ENCODE peak calls at places on chromosomes 13 and 19, in six cellular contexts. D is breast epithelium, X is suprapubic skin, B is GM12891, F is uterus, V is right lobe of liver. R is an unnamed sample.

GRCh38 chr13:76715621-76716020 is 170.6 kb downstream of the KCTD12 start:
- DNase-seq in X (no peak), V (no peak), D (no peak), F (no peak), B (no peak), R (no peak)

GRCh38 chr13:79549355-79550106 is 68.6 kb downstream of the NDFIP2 start:
- DNase-seq in F (no peak), X (no peak), D (no peak), B (no peak), V (no peak), R (no peak)

GRCh38 chr19:10812902-10813404 is 23.1 kb downstream of the TMED1 start:
- DNase-seq in B (no peak), F (peak), V (no peak), X (no peak), D (no peak), R (peak)

GRCh38 chr19:2185734-2186070 is 22.0 kb downstream of the DOT1L start:
- DNase-seq in F (no peak), X (no peak), B (no peak), D (no peak), V (no peak), R (no peak)

GRCh38 chr19:49808762-49809154 is 4.3 kb downstream of the FUZ start:
- DNase-seq in X (peak), D (peak), F (peak), V (peak), B (peak), R (peak)

GRCh38 chr13:95553614-95554385 is 1.3 kb downstream of the CLDN10 start:
- DNase-seq in B (no peak), F (no peak), X (no peak), D (no peak), V (no peak), R (no peak)

GRCh38 chr19:10132848-10133350 is 13.2 kb upstream of the EIF3G start:
- DNase-seq in X (no peak), V (no peak), F (no peak), D (no peak), B (no peak), R (no peak)

GRCh38 chr13:32969516-32969941 is 46.7 kb upstream of the KL start:
- DNase-seq in D (no peak), F (no peak), X (no peak), B (no peak), V (no peak), R (no peak)

GRCh38 chr13:33235078-33235477 is 50.5 kb downstream of the STARD13 start:
- DNase-seq in V (no peak), B (no peak), X (no peak), F (no peak), D (no peak), R (no peak)

GRCh38 chr19:15616627-15617270 is 1.7 kb downstream of the CYP4F8 start:
- DNase-seq in D (no peak), B (no peak), V (no peak), X (no peak), F (no peak), R (no peak)

GRCh38 chr19:30640266-30640965 is 268.2 kb downstream of the ZNF536 start:
- DNase-seq in B (no peak), F (no peak), D (no peak), V (no peak), X (no peak), R (no peak)

GRCh38 chr19:29260477-29261317 is 47.7 kb upstream of the UQCRFS1 start:
- DNase-seq in D (no peak), V (no peak), X (no peak), B (no peak), F (no peak), R (peak)

GRCh38 chr13:37868691-37869505 is 674 bp downstream of the TRPC4 start:
- DNase-seq in D (no peak), F (no peak), X (no peak), B (no peak), V (no peak), R (no peak)

GRCh38 chr19:8446055-8446709 is 1.4 kb downstream of the HNRNPM start:
- DNase-seq in F (no peak), D (no peak), B (no peak), V (no peak), X (no peak), R (peak)

GRCh38 chr13:66689037-66689619 is 541.0 kb downstream of the PCDH9 start:
- DNase-seq in V (no peak), F (no peak), X (no peak), D (no peak), B (no peak), R (no peak)

GRCh38 chr19:50300051-50300450 is 29.1 kb downstream of the KCNC3 start:
- DNase-seq in V (no peak), B (no peak), F (no peak), X (no peak), D (no peak), R (no peak)

GRCh38 chr19:681029-681626 is 4.9 kb downstream of the FSTL3 start:
- DNase-seq in X (peak), D (no peak), F (no peak), B (peak), V (no peak), R (no peak)

GRCh38 chr19:43586346-43586745 is 9.6 kb downstream of the IRGQ start:
- DNase-seq in X (no peak), V (no peak), D (no peak), B (no peak), F (no peak), R (no peak)

GRCh38 chr19:1672769-1673644 is 20.6 kb upstream of the TCF3 start:
- DNase-seq in B (no peak), D (no peak), F (no peak), V (no peak), X (no peak), R (no peak)

GRCh38 chr13:28475916-28476725 is 18.8 kb downstream of the FLT1 start:
- DNase-seq in V (no peak), D (no peak), F (no peak), B (no peak), X (no peak), R (no peak)

GRCh38 chr19:55481148-55482127 is 3.5 kb upstream of the NAT14 start:
- DNase-seq in X (no peak), B (no peak), F (no peak), D (no peak), V (no peak), R (no peak)

GRCh38 chr13:31896427-31896826 is 135.1 kb upstream of the FRY start:
- DNase-seq in D (no peak), V (no peak), X (no peak), B (no peak), F (no peak), R (no peak)

GRCh38 chr19:13748169-13748884 is 16.0 kb upstream of the MRI1 start:
- DNase-seq in B (no peak), V (no peak), F (no peak), D (no peak), X (no peak), R (peak)

GRCh38 chr13:40430234-40430633 is 236.2 kb downstream of the FOXO1 start:
- DNase-seq in V (no peak), B (no peak), D (no peak), X (no peak), F (no peak), R (no peak)

GRCh38 chr13:100214886-100215285 is 126.0 kb downstream of the PCCA start:
- DNase-seq in X (no peak), B (no peak), D (no peak), F (no peak), V (no peak), R (no peak)

GRCh38 chr19:30227661-30228112 is 144.5 kb upstream of the ZNF536 start:
- DNase-seq in B (peak), V (peak), F (peak), D (no peak), X (no peak), R (peak)

GRCh38 chr13:31172535-31172934 is 10.8 kb upstream of the HSPH1 start:
- DNase-seq in D (no peak), F (no peak), B (no peak), X (no peak), V (no peak), R (no peak)

GRCh38 chr13:46663216-46663615 is 110.2 kb downstream of the LRCH1 start:
- DNase-seq in D (no peak), F (no peak), X (no peak), V (no peak), B (no peak), R (no peak)

GRCh38 chr13:23889598-23890224 is 511 bp upstream of the MIPEP start:
- DNase-seq in F (no peak), X (no peak), V (no peak), D (no peak), B (no peak), R (no peak)

GRCh38 chr13:83024226-83024625 is 858.0 kb downstream of the SLITRK1 start:
- DNase-seq in X (no peak), D (no peak), V (no peak), F (no peak), B (no peak), R (no peak)

GRCh38 chr19:8321760-8322637 is 703 bp downstream of the RPS28 start:
- DNase-seq in X (no peak), V (no peak), D (no peak), F (no peak), B (no peak), R (peak)

GRCh38 chr19:28636706-28637105 is 576.2 kb downstream of the UQCRFS1 start:
- DNase-seq in V (no peak), F (no peak), X (no peak), D (no peak), B (no peak), R (no peak)

DNA sequence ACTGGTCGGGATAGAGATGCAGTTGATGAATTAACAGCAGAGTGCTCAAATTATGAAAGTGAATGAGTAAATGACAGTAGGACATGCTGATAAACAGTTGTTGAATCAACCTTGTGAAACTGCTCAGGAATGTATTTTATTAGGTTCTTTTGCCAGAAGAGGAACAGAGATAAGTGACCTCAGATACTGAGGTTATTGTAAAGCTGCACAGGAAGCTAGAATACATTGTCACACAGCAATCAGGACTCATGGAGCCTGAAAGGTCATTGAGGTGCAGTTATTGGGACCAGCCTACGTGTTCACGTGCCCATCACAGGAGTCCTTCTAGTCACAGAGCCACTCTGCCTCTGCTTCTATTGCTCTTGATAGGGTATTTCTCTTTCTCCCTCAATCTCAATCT is 47.5 kb upstream of the MED4 start:
- DNase-seq in V (no peak), B (no peak), X (no peak), F (no peak), D (no peak), R (no peak)
- TF ChIP-seq POLR2A in V (no peak), B (no peak), X (no peak), F (no peak), D (no peak), R (no peak)

GRCh38 chr19:57477191-57478008 is at the start of gene ZNF772:
- DNase-seq in X (peak), B (peak), D (peak), F (peak), V (peak), R (peak)

GRCh38 chr19:57473646-57474045 is 3.7 kb downstream of the ZNF772 start:
- DNase-seq in F (no peak), B (no peak), V (no peak), D (no peak), X (no peak), R (peak)
- TF ChIP-seq POLR2A in F (no peak), B (no peak), V (no peak), D (no peak), X (no peak), R (no peak)

DNA sequence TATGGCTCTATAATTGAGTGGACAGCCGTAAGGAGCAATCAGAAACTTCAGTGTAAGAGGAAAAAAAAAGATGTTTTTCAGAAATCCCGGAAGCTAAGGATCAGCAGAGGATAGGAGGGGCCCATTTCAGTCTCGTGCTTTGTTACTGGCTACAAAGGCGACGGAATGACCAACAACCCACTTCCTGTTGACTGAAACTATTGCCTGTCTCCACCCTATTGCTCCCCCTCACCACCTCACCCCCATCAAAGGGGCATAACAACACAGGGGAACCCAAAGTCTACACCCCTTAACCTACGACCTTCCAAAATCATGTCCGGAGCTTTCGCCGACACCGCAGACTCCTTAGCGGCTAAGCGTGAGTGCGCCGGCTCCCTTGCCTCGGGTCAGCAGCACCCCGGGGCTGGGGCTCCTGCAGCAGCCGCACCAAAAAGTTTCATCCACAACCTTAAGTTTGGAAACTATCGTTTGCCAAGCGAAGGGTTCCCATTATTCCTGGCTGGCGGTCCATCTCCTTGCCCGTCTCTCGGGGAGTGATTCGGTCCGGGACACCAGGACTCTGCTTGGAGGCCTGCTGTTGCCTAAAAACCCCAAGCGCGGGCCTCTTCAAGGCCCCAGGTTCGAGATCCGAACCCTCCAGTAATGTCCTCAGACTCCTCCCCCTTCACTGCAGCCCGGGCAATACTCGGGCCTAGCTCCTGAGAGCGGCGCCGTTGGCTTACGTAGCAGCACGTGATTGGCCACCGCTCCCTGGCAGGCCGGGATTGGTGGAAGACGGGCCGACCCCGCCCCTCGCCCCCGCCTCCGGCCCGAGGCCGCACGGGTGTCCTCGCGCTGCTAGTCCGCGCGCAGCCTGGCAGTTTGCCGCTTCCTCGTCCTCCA is at the start of gene TPP2:
- DNase-seq in X (peak), D (peak), B (peak), V (peak), F (peak), R (peak)
- TF ChIP-seq POLR2A in X (peak), D (peak), B (peak), V (peak), F (peak), R (peak)

DNA sequence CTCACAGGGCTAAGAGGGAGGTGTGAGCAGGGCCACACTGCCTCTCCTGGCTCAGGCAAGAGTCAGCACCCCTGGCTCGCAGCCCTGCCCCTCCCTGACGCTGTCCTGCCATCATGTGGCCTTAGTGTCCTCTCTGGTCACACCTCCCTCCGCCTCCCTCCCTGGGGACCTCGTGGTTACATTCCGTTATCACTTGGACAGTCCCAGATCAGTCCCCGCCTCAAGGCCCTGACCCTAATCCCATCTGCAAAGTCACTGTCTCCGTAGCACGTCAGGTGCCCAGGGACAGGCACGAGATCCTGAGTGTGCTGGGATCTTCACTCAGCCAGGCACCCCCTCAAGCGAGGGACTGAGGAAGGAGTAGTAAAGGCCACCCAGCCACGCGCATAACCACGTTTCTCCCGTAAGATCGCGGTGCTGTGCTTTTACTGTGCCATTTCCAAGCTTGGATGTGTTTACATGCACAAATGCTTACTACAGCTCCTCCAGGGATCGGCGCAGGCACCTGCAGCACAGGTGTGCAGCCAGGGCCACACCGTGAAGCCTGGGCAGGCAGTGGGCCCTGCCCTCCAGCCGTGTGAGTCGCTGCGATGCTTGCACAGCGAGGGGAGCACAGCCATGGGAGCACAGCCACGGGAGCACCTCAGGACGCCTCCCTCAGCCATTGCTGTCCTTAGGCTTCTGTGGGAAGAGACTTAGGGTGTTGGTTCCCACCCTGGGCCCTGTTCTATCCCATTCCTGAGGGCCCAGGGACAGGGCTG is 10.7 kb upstream of the TMEM255B start:
- DNase-seq in F (no peak), X (no peak), B (no peak), V (no peak), D (no peak), R (no peak)
- TF ChIP-seq POLR2A in F (no peak), X (no peak), B (no peak), V (no peak), D (no peak), R (no peak)

DNA sequence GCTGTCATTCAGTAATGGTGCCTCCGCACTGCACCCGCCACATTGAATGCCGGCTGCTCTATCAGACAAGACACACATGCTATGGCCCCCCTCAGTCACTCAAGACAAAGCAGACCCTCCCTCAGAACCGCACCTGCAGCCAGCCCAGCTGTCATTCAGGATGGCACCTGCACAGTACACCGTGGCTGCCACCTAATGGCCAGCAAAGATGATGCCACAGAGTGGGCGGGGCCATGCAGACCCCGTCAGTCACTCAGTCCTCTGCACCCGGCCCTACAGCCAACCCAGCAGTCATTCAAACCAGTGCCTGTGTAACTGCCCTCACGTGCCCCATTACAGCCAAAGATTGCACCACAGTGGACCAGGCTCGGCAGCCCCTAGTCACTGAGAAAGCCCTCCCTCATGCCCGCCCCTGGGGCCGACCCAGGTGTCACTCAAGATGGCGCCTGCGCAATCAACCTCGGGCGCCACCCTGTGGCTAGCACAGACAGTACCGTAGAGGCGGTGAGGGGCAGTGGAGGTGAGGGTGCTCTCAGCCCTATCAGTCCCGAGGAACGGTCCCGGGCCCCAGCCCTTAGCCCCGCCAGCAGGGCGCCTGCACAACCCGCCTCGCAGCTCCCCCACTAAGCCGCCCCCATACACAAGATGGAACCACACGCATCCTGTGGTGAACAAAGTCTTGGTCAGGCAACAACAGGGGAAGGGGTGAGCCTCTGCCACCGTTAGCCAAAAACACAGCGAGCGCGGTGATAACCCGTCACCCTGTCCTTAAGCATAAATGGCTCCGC is 2.4 kb downstream of the PEG3 start:
- DNase-seq in V (peak), X (peak), F (peak), D (peak), B (no peak), R (peak)
- TF ChIP-seq POLR2A in V (peak), X (no peak), F (no peak), D (no peak), B (no peak), R (no peak)

GRCh38 chr19:34461375-34462100 is 20.0 kb upstream of the WTIP start:
- DNase-seq in X (no peak), F (no peak), B (no peak), V (no peak), D (no peak), R (no peak)
- TF ChIP-seq POLR2A in X (no peak), F (no peak), B (no peak), V (no peak), D (no peak), R (no peak)

GRCh38 chr13:97432917-97433726 is 847 bp upstream of the RAP2A start:
- DNase-seq in B (peak), D (peak), F (peak), X (peak), V (peak), R (peak)
- TF ChIP-seq POLR2A in B (no peak), D (peak), F (peak), X (no peak), V (no peak), R (peak)

DNA sequence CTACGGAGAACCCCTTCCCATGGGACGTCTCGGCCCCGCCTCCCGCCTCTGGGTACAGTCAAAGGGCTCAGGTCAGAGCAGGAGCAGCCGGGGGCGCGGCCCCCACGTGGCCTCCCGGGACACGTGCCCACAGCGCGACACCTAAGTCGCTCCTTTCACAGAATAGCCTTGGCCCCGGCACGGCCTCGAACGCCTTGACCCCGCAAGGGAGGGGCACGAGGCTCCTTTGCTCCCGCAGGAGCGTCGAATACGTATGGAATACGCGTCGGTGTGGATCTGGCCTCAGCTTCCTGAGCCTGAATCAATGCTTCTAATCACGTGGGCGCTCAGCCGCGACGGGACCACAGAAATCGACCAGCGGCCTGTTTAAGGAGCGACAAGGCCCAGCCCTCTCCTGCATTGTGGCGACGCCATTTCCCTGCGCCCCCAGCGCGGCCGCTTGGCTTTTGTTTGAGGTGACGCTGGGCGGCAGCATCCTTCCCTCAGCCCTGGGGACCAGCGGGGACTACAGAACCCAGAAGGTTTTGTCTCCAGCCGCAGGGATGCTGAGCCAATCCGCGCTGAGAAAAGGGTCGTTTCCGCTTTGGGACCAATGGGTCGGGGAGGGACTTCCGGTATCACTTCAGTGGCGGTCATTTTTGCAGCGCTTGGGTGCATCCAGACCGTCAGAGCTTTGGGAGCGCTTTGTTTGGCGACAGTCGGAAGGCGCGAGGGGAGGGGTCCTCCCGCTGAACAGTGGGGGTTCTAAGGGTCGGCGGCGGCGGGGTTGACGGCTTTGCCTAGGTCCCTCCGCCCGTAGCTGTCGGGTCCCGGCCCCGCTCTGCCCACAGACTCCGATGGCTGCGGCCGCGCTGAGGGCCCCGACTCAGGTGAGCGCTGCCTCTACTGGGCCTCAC is at the start of gene ZIK1:
- DNase-seq in F (peak), D (peak), V (peak), X (peak), B (peak), R (peak)
- TF ChIP-seq POLR2A in F (no peak), D (no peak), V (no peak), X (peak), B (no peak), R (peak)